ENCODE peak calls at places on chromosomes 6 and 20, in four cellular contexts. E is stimulated activated CD4-positive, alpha-beta T cell treated with anti-CD3 and anti-CD28 coated beads, Interleukin-2, amount 100 ng/mL, for 24 hours; Z is coronary artery; C is GDM1. H is an unnamed sample.

GRCh38 chr20:48359692-48360337 is 468.0 kb downstream of the PREX1 start:
- DNase-seq in C (no peak), E (no peak), Z (no peak), H (no peak)

GRCh38 chr6:75419408-75419807 is 74.2 kb downstream of the FILIP1 start:
- DNase-seq in C (no peak), E (no peak), Z (no peak), H (no peak)

GRCh38 chr6:135064586-135064985 is 10.0 kb upstream of the HBS1L start:
- DNase-seq in E (no peak), Z (no peak), C (no peak), H (no peak)

GRCh38 chr20:12051206-12052163 is 133.8 kb downstream of the BTBD3 start:
- DNase-seq in Z (no peak), C (no peak), E (no peak), H (no peak)

GRCh38 chr20:48938670-48939069 is 17.2 kb downstream of the ARFGEF2 start:
- DNase-seq in C (no peak), E (no peak), Z (no peak), H (no peak)

GRCh38 chr6:31718294-31718693 is 3.1 kb downstream of the LY6G6D start:
- DNase-seq in E (no peak), C (no peak), Z (no peak), H (no peak)

GRCh38 chr6:53347250-53347920 is 1.4 kb downstream of the ELOVL5 start:
- DNase-seq in Z (no peak), E (no peak), C (no peak), H (no peak)

GRCh38 chr6:31272856-31273626 is 1.1 kb upstream of the HLA-C start:
- DNase-seq in C (no peak), E (peak), Z (no peak), H (no peak)

GRCh38 chr20:20410678-20411077 is 42.8 kb downstream of the INSM1 start:
- DNase-seq in C (no peak), Z (no peak), E (no peak), H (no peak)

GRCh38 chr6:130513770-130514169 is 148.0 kb downstream of the TMEM200A start:
- DNase-seq in C (peak), E (peak), Z (no peak), H (no peak)

GRCh38 chr20:25369529-25369928 is 21.1 kb downstream of the ABHD12 start:
- DNase-seq in C (no peak), Z (no peak), E (no peak), H (no peak)

GRCh38 chr6:110043366-110043994 is 65.4 kb downstream of the GPR6 start:
- DNase-seq in Z (peak), C (no peak), E (no peak), H (peak)

GRCh38 chr6:112218563-112218962 is 35.8 kb downstream of the LAMA4 start:
- DNase-seq in C (no peak), E (no peak), Z (no peak), H (no peak)

GRCh38 chr6:31940256-31940664 is 5.6 kb upstream of the CFB start:
- DNase-seq in C (no peak), Z (no peak), E (no peak), H (no peak)

GRCh38 chr6:165822501-165822900 is 159.5 kb upstream of the PDE10A start:
- DNase-seq in Z (no peak), E (no peak), C (no peak), H (no peak)

GRCh38 chr20:60138263-60139127 is 180.3 kb downstream of the CDH26 start:
- DNase-seq in Z (no peak), C (no peak), E (peak), H (peak)

GRCh38 chr20:13139459-13140150 is 81.5 kb upstream of the ISM1 start:
- DNase-seq in C (no peak), E (no peak), Z (no peak), H (no peak)

GRCh38 chr6:21386744-21387143 is 206.8 kb upstream of the SOX4 start:
- DNase-seq in C (no peak), E (no peak), Z (no peak), H (no peak)

GRCh38 chr6:116229287-116229913 is 24.5 kb downstream of the TSPYL4 start:
- DNase-seq in E (no peak), C (no peak), Z (peak), H (peak)

GRCh38 chr6:37617073-37617472 is 80.6 kb downstream of the MDGA1 start:
- DNase-seq in E (no peak), C (no peak), Z (no peak), H (no peak)

GRCh38 chr6:43608310-43608763 is 20.7 kb downstream of the GTPBP2 start:
- DNase-seq in E (peak), Z (no peak), C (peak), H (no peak)

GRCh38 chr20:17925940-17926300 is 42.7 kb downstream of the SNX5 start:
- DNase-seq in C (no peak), Z (no peak), E (no peak), H (no peak)

GRCh38 chr20:680638-681037 is 5.0 kb upstream of the SCRT2 start:
- DNase-seq in E (no peak), Z (no peak), C (no peak), H (no peak)

GRCh38 chr6:64256483-64256882 is 620.9 kb downstream of the PHF3 start:
- DNase-seq in C (no peak), Z (no peak), E (no peak), H (no peak)

GRCh38 chr20:32780749-32781402 is 18.7 kb downstream of the DNMT3B start:
- DNase-seq in C (no peak), Z (no peak), E (no peak), H (no peak)

GRCh38 chr20:7770578-7770977 is 169.7 kb downstream of the HAO1 start:
- DNase-seq in E (no peak), Z (no peak), C (no peak), H (no peak)

GRCh38 chr20:21503345-21503744 is 10.5 kb downstream of the NKX2-2 start:
- DNase-seq in C (no peak), E (no peak), Z (peak), H (no peak)

GRCh38 chr20:16775961-16776360 is 27.8 kb downstream of the OTOR start:
- DNase-seq in E (no peak), C (no peak), Z (no peak), H (no peak)

GRCh38 chr20:38040276-38040675 is 6.7 kb downstream of the RPRD1B start:
- DNase-seq in C (no peak), E (no peak), Z (no peak), H (no peak)

GRCh38 chr20:11544029-11544678 is 373.5 kb upstream of the BTBD3 start:
- DNase-seq in C (peak), E (no peak), Z (no peak), H (no peak)

H was measured in esophagus muscularis mucosa.